ENCODE peak calls at places on chromosomes 13 and 19, in nine cellular contexts. One of them, this sample, is unnamed.

GRCh38 chr19:2490659-2491058 is 14.7 kb downstream of the GADD45B start:
- DNase-seq in heart left ventricle: no peak
- DNase-seq in cardiac fibroblast: no peak
- DNase-seq in neural progenitor cell: no peak
- DNase-seq in BJ: no peak
- DNase-seq in GM12865: no peak
- DNase-seq in upper lobe of right lung: no peak
- DNase-seq in keratinocyte: no peak
- DNase-seq in hepatocyte: no peak
- DNase-seq in this sample: no peak

GRCh38 chr19:18173572-18174294 is at the start of gene IFI30:
- DNase-seq in heart left ventricle: peak
- DNase-seq in cardiac fibroblast: peak
- DNase-seq in neural progenitor cell: peak
- DNase-seq in BJ: no peak
- DNase-seq in GM12865: peak
- DNase-seq in upper lobe of right lung: peak
- DNase-seq in keratinocyte: no peak
- DNase-seq in hepatocyte: peak
- DNase-seq in this sample: peak

GRCh38 chr19:50417850-50418185 is 920 bp upstream of the SPIB start:
- DNase-seq in heart left ventricle: no peak
- DNase-seq in cardiac fibroblast: no peak
- DNase-seq in neural progenitor cell: no peak
- DNase-seq in BJ: no peak
- DNase-seq in GM12865: no peak
- DNase-seq in upper lobe of right lung: no peak
- DNase-seq in keratinocyte: no peak
- DNase-seq in hepatocyte: no peak
- DNase-seq in this sample: no peak

GRCh38 chr13:113178070-113178895 is 19.8 kb downstream of the PROZ start:
- DNase-seq in heart left ventricle: no peak
- DNase-seq in cardiac fibroblast: peak
- DNase-seq in neural progenitor cell: no peak
- DNase-seq in BJ: peak
- DNase-seq in GM12865: no peak
- DNase-seq in upper lobe of right lung: no peak
- DNase-seq in keratinocyte: no peak
- DNase-seq in hepatocyte: no peak
- DNase-seq in this sample: peak

GRCh38 chr13:26718872-26719271 is 41.7 kb downstream of the GPR12 start:
- DNase-seq in heart left ventricle: no peak
- DNase-seq in cardiac fibroblast: no peak
- DNase-seq in neural progenitor cell: no peak
- DNase-seq in BJ: no peak
- DNase-seq in GM12865: no peak
- DNase-seq in upper lobe of right lung: no peak
- DNase-seq in keratinocyte: no peak
- DNase-seq in hepatocyte: no peak
- DNase-seq in this sample: no peak

GRCh38 chr19:29478578-29479565 is 46.9 kb upstream of the VSTM2B start:
- DNase-seq in heart left ventricle: no peak
- DNase-seq in cardiac fibroblast: no peak
- DNase-seq in neural progenitor cell: peak
- DNase-seq in BJ: no peak
- DNase-seq in GM12865: peak
- DNase-seq in upper lobe of right lung: no peak
- DNase-seq in keratinocyte: no peak
- DNase-seq in hepatocyte: peak
- DNase-seq in this sample: no peak

GRCh38 chr13:30346159-30346788 is 38.9 kb upstream of the KATNAL1 start:
- DNase-seq in heart left ventricle: no peak
- DNase-seq in cardiac fibroblast: no peak
- DNase-seq in neural progenitor cell: no peak
- DNase-seq in BJ: no peak
- DNase-seq in GM12865: peak
- DNase-seq in upper lobe of right lung: no peak
- DNase-seq in keratinocyte: no peak
- DNase-seq in hepatocyte: no peak
- DNase-seq in this sample: no peak

GRCh38 chr19:44725684-44726083 is 22.8 kb upstream of the BCL3 start:
- DNase-seq in heart left ventricle: no peak
- DNase-seq in cardiac fibroblast: no peak
- DNase-seq in neural progenitor cell: no peak
- DNase-seq in BJ: no peak
- DNase-seq in GM12865: no peak
- DNase-seq in upper lobe of right lung: peak
- DNase-seq in keratinocyte: no peak
- DNase-seq in hepatocyte: no peak
- DNase-seq in this sample: no peak

GRCh38 chr19:42496551-42497133 is 31.6 kb downstream of the CEACAM1 start:
- DNase-seq in heart left ventricle: no peak
- DNase-seq in cardiac fibroblast: no peak
- DNase-seq in neural progenitor cell: no peak
- DNase-seq in BJ: no peak
- DNase-seq in GM12865: peak
- DNase-seq in upper lobe of right lung: no peak
- DNase-seq in keratinocyte: no peak
- DNase-seq in hepatocyte: no peak
- DNase-seq in this sample: no peak

GRCh38 chr19:4007836-4008539 is 452 bp downstream of the PIAS4 start:
- DNase-seq in heart left ventricle: no peak
- DNase-seq in cardiac fibroblast: peak
- DNase-seq in neural progenitor cell: peak
- DNase-seq in BJ: no peak
- DNase-seq in GM12865: no peak
- DNase-seq in upper lobe of right lung: peak
- DNase-seq in keratinocyte: no peak
- DNase-seq in hepatocyte: peak
- DNase-seq in this sample: peak

GRCh38 chr13:51347099-51347498 is 7.6 kb downstream of the SERPINE3 start:
- DNase-seq in heart left ventricle: no peak
- DNase-seq in cardiac fibroblast: no peak
- DNase-seq in neural progenitor cell: no peak
- DNase-seq in BJ: no peak
- DNase-seq in GM12865: no peak
- DNase-seq in upper lobe of right lung: no peak
- DNase-seq in keratinocyte: no peak
- DNase-seq in hepatocyte: no peak
- DNase-seq in this sample: no peak

GRCh38 chr13:111123221-111123620 is 8.1 kb downstream of the ARHGEF7 start:
- DNase-seq in heart left ventricle: no peak
- DNase-seq in cardiac fibroblast: no peak
- DNase-seq in neural progenitor cell: no peak
- DNase-seq in BJ: no peak
- DNase-seq in GM12865: no peak
- DNase-seq in upper lobe of right lung: no peak
- DNase-seq in keratinocyte: no peak
- DNase-seq in hepatocyte: no peak
- DNase-seq in this sample: no peak

GRCh38 chr19:14081797-14082674 is 3.5 kb downstream of the C19orf67 start:
- DNase-seq in heart left ventricle: peak
- DNase-seq in cardiac fibroblast: no peak
- DNase-seq in neural progenitor cell: peak
- DNase-seq in BJ: no peak
- DNase-seq in GM12865: peak
- DNase-seq in upper lobe of right lung: peak
- DNase-seq in keratinocyte: no peak
- DNase-seq in hepatocyte: peak
- DNase-seq in this sample: peak

GRCh38 chr19:33396701-33397535 is 23.4 kb downstream of the CEBPG start:
- DNase-seq in heart left ventricle: peak
- DNase-seq in cardiac fibroblast: peak
- DNase-seq in neural progenitor cell: peak
- DNase-seq in BJ: no peak
- DNase-seq in GM12865: no peak
- DNase-seq in upper lobe of right lung: peak
- DNase-seq in keratinocyte: no peak
- DNase-seq in hepatocyte: no peak
- DNase-seq in this sample: no peak

GRCh38 chr13:107649071-107649470 is 566.3 kb downstream of the LIG4 start:
- DNase-seq in heart left ventricle: no peak
- DNase-seq in cardiac fibroblast: peak
- DNase-seq in neural progenitor cell: no peak
- DNase-seq in BJ: no peak
- DNase-seq in GM12865: no peak
- DNase-seq in upper lobe of right lung: no peak
- DNase-seq in keratinocyte: no peak
- DNase-seq in hepatocyte: no peak
- DNase-seq in this sample: peak

DNA sequence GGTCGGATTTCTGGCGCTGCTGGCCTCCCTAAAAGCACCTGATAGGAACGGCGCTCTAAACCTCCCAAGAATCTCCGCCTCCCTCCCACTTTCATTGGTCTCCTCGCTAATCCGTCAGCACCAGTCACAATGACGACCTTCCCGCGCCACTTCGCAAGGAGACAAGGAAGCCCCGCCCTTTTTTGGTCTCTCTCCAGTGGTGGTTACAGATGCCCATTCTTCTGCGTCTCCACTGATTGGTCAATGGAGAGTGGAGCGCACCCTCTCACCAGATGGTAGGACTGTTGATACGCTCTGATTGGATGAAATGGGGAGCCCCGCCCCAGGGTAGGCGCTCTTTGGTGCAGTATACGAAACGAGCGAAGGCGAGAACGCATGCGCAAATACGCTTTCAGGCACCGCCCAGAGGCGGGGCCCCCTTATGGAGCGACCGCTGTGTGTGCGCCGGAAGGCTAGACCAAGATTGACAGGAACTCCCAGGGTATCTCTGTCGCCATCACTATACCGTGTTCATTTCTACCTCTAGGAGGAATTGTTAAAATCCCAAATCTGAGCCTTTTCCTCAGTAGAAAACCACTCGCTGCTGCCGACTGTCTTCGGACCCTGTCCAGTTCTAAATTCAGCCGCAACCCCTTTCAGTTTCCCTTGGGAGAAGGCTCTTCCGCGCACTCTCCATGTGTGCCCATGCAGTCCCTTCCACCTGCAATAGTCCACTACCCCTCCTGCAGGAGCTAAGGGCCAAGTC is 617 bp upstream of the HNRNPL start:
- DNase-seq in heart left ventricle: peak
- DNase-seq in cardiac fibroblast: peak
- DNase-seq in neural progenitor cell: peak
- DNase-seq in BJ: peak
- DNase-seq in GM12865: peak
- DNase-seq in upper lobe of right lung: peak
- DNase-seq in keratinocyte: peak
- DNase-seq in hepatocyte: peak
- DNase-seq in this sample: peak
- TF ChIP-seq CTCF in heart left ventricle: no peak
- TF ChIP-seq CTCF in cardiac fibroblast: no peak
- TF ChIP-seq CTCF in neural progenitor cell: no peak
- TF ChIP-seq CTCF in BJ: peak
- TF ChIP-seq CTCF in GM12865: no peak
- TF ChIP-seq CTCF in upper lobe of right lung: peak
- TF ChIP-seq CTCF in keratinocyte: peak
- TF ChIP-seq CTCF in hepatocyte: peak
- TF ChIP-seq CTCF in this sample: peak

DNA sequence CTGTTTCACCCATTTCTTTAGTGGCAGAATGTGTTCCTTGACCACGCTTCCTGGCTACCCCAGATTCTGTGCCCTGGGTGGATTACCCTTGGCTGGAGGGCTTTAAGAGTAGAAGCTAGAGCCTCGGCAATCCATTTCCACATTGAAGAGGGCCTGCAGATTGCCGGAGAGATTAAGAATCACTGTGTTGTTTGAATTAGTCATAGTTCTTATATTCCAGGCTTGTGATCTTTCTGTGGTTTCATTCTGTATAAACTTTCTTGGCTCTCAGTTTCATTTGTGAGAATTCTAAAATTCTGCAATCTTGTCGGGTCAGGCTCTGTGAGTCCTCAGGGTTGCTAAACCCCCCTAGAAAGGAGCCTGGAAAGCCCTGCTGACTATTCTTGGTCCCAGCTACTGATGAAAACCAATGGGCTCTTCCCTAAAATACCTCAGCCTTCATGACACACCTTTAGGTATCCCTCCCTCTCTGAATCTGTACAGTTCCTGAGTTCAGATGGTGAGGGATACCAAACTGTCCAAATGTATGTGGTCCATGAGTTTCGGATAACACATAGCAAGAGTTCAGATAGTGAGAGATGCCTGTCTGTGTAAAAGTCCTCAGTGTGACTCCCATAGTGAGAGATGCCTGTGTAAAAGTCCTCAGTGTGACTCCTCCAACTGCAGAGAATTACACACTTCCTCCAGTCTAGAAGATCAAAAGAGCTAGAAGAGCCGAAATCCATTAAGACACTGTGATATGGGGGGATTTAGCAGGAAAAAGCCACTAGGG is 4.3 kb downstream of the PHF11 start:
- DNase-seq in heart left ventricle: no peak
- DNase-seq in cardiac fibroblast: peak
- DNase-seq in neural progenitor cell: no peak
- DNase-seq in BJ: peak
- DNase-seq in GM12865: no peak
- DNase-seq in upper lobe of right lung: no peak
- DNase-seq in keratinocyte: no peak
- DNase-seq in hepatocyte: no peak
- DNase-seq in this sample: peak
- H3K4me3 ChIP-seq in heart left ventricle: no peak
- H3K4me3 ChIP-seq in cardiac fibroblast: no peak
- H3K4me3 ChIP-seq in neural progenitor cell: no peak
- H3K4me3 ChIP-seq in BJ: no peak
- H3K4me3 ChIP-seq in GM12865: no peak
- H3K4me3 ChIP-seq in upper lobe of right lung: no peak
- H3K4me3 ChIP-seq in keratinocyte: no peak
- H3K4me3 ChIP-seq in hepatocyte: no peak
- H3K4me3 ChIP-seq in this sample: peak

GRCh38 chr19:8585894-8586750 is 8.9 kb upstream of the MYO1F start:
- DNase-seq in heart left ventricle: peak
- DNase-seq in cardiac fibroblast: peak
- DNase-seq in neural progenitor cell: peak
- DNase-seq in BJ: no peak
- DNase-seq in GM12865: peak
- DNase-seq in upper lobe of right lung: peak
- DNase-seq in keratinocyte: no peak
- DNase-seq in hepatocyte: peak
- DNase-seq in this sample: peak
- TF ChIP-seq CTCF in heart left ventricle: peak
- TF ChIP-seq CTCF in cardiac fibroblast: peak
- TF ChIP-seq CTCF in neural progenitor cell: peak
- TF ChIP-seq CTCF in BJ: peak
- TF ChIP-seq CTCF in GM12865: peak
- TF ChIP-seq CTCF in upper lobe of right lung: peak
- TF ChIP-seq CTCF in keratinocyte: peak
- TF ChIP-seq CTCF in hepatocyte: peak
- TF ChIP-seq CTCF in this sample: peak

GRCh38 chr19:5913739-5914357 is at the start of gene CAPS:
- DNase-seq in heart left ventricle: peak
- DNase-seq in cardiac fibroblast: peak
- DNase-seq in neural progenitor cell: no peak
- DNase-seq in BJ: no peak
- DNase-seq in GM12865: no peak
- DNase-seq in upper lobe of right lung: peak
- DNase-seq in keratinocyte: peak
- DNase-seq in hepatocyte: no peak
- DNase-seq in this sample: peak
- H3K4me3 ChIP-seq in heart left ventricle: no peak
- H3K4me3 ChIP-seq in cardiac fibroblast: no peak
- H3K4me3 ChIP-seq in neural progenitor cell: no peak
- H3K4me3 ChIP-seq in BJ: no peak
- H3K4me3 ChIP-seq in GM12865: no peak
- H3K4me3 ChIP-seq in upper lobe of right lung: no peak
- H3K4me3 ChIP-seq in keratinocyte: no peak
- H3K4me3 ChIP-seq in hepatocyte: no peak
- H3K4me3 ChIP-seq in this sample: no peak

This sample was measured in choroid plexus epithelial cell.